ENCODE peak calls at places on chromosomes 1 and 21, in nine cellular contexts. V is tibial artery, T is GM23248, E is esophagus squamous epithelium, X is testis, O is heart left ventricle, Q is fibroblast of lung, A is stomach, Z is left ventricle myocardium inferior. Y is an unnamed sample.

GRCh38 chr1:181089777-181090505 is 1.4 kb downstream of the IER5 start:
- DNase-seq in V (peak; percentile 86), T (peak; percentile 75), E (no peak), X (peak; percentile 83), O (peak; percentile 80), Q (peak; percentile 63), A (peak; percentile 64), Z (peak; percentile 72), Y (peak; percentile 88)

GRCh38 chr1:18010945-18011344 is 96.7 kb upstream of the IGSF21 start:
- DNase-seq in V (no peak), T (peak; percentile 20), E (no peak), X (no peak), O (no peak), Q (no peak), A (no peak), Z (no peak), Y (peak; percentile 3)

GRCh38 chr1:18271336-18271735 is 163.7 kb downstream of the IGSF21 start:
- DNase-seq in V (no peak), T (no peak), E (no peak), X (no peak), O (no peak), Q (no peak), A (no peak), Z (no peak), Y (no peak)

GRCh38 chr1:6497215-6497866 is 5.9 kb upstream of the PLEKHG5 start:
- DNase-seq in V (no peak), T (peak; percentile 61), E (no peak), X (peak; percentile 58), O (peak; percentile 78), Q (peak; percentile 50), A (peak; percentile 54), Z (peak; percentile 68), Y (no peak)

GRCh38 chr21:33540711-33541104 is 1.2 kb downstream of the GART start:
- DNase-seq in V (no peak), T (no peak), E (no peak), X (no peak), O (no peak), Q (no peak), A (no peak), Z (no peak), Y (no peak)

GRCh38 chr21:31457675-31458074 is 113.6 kb upstream of the TIAM1 start:
- DNase-seq in V (no peak), T (no peak), E (no peak), X (peak; percentile 41), O (no peak), Q (no peak), A (no peak), Z (no peak), Y (no peak)

GRCh38 chr1:168520052-168520751 is 23.6 kb downstream of the XCL2 start:
- DNase-seq in V (no peak), T (no peak), E (no peak), X (no peak), O (no peak), Q (no peak), A (no peak), Z (no peak), Y (no peak)

GRCh38 chr1:236142358-236143103 is at the start of gene GPR137B:
- DNase-seq in V (no peak), T (peak; percentile 82), E (peak; percentile 11), X (peak; percentile 65), O (peak; percentile 68), Q (peak; percentile 59), A (peak; percentile 42), Z (peak; percentile 55), Y (peak; percentile 78)

GRCh38 chr1:152869808-152870419 is 8.2 kb upstream of the SMCP start:
- DNase-seq in V (peak; percentile 69), T (peak; percentile 87), E (no peak), X (peak; percentile 86), O (peak; percentile 50), Q (peak; percentile 45), A (peak; percentile 75), Z (no peak), Y (no peak)

GRCh38 chr1:172453607-172454006 is 9.7 kb upstream of the PIGC start:
- DNase-seq in V (no peak), T (no peak), E (no peak), X (no peak), O (no peak), Q (no peak), A (no peak), Z (no peak), Y (no peak)

GRCh38 chr1:20138346-20138745 is 777 bp upstream of the PLA2G2F start:
- DNase-seq in V (peak; percentile 28), T (no peak), E (no peak), X (no peak), O (no peak), Q (no peak), A (no peak), Z (no peak), Y (no peak)

GRCh38 chr1:151047925-151048644 is 534 bp downstream of the C1orf56 start:
- DNase-seq in V (peak; percentile 87), T (peak; percentile 86), E (no peak), X (peak; percentile 85), O (peak; percentile 80), Q (peak; percentile 72), A (peak; percentile 77), Z (peak; percentile 63), Y (peak; percentile 84)

GRCh38 chr1:54685335-54685905 is 30.2 kb upstream of the TTC4 start:
- DNase-seq in V (no peak), T (no peak), E (no peak), X (no peak), O (no peak), Q (no peak), A (no peak), Z (no peak), Y (no peak)

GRCh38 chr1:201422436-201423030 is 1.0 kb upstream of the TNNI1 start:
- DNase-seq in V (no peak), T (no peak), E (no peak), X (no peak), O (no peak), Q (no peak), A (no peak), Z (no peak), Y (no peak)

GRCh38 chr1:226312065-226312464 is 3.1 kb upstream of the LIN9 start:
- DNase-seq in V (no peak), T (no peak), E (no peak), X (no peak), O (no peak), Q (no peak), A (no peak), Z (no peak), Y (no peak)

GRCh38 chr1:232422098-232422497 is 207.8 kb downstream of the SIPA1L2 start:
- DNase-seq in V (no peak), T (peak; percentile 46), E (no peak), X (no peak), O (no peak), Q (peak; percentile 55), A (no peak), Z (no peak), Y (no peak)

GRCh38 chr1:6393400-6394187 is at the start of gene ACOT7:
- DNase-seq in V (peak; percentile 92), T (peak; percentile 97), E (peak; percentile 40), X (peak; percentile 94), O (peak; percentile 91), Q (peak; percentile 86), A (peak; percentile 90), Z (peak; percentile 91), Y (peak; percentile 95)

DNA sequence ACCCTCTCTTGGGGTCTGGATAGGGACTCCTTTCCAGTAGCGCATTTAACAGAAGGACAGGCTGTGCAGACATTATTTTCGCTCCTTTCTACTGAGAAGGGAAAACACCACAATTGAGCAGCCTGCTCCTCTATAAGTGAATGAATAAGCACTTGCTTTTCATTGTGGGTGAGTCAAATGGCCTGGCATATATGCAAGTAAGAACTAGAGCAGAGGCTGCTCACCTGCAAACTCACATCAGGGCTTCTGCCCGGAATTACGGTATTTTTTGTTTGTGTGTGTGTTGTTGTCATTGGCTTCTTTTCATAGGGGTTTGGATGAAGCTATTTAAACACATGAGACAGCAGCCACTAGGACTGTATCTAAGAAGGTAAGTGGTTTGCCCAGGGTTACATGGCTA is 200.1 kb upstream of the CAMK1G start:
- DNase-seq in V (no peak), T (no peak), E (no peak), X (no peak), O (no peak), Q (no peak), A (no peak), Z (no peak), Y (no peak)
- H3K27ac ChIP-seq in V (no peak overlapping the region), T (no peak overlapping the region), E (peak overlapping the region; percentile 68), X (no peak overlapping the region), O (no peak overlapping the region), Q (no peak overlapping the region), A (no peak overlapping the region), Z (no peak overlapping the region), Y (no peak overlapping the region)

GRCh38 chr1:159854101-159854692 is 8.3 kb downstream of the VSIG8 start:
- DNase-seq in V (peak; percentile 92), T (peak; percentile 78), E (no peak), X (peak; percentile 90), O (peak; percentile 89), Q (peak; percentile 57), A (peak; percentile 85), Z (peak; percentile 86), Y (peak; percentile 91)
- H3K27ac ChIP-seq in V (peak overlapping the region; percentile 96), T (peak overlapping the region; percentile 90), E (peak overlapping the region; percentile 98), X (peak overlapping the region; percentile 87), O (peak overlapping the region; percentile 93), Q (peak overlapping the region; percentile 79), A (peak overlapping the region; percentile 88), Z (peak overlapping the region; percentile 97), Y (peak overlapping the region; percentile 94)

DNA sequence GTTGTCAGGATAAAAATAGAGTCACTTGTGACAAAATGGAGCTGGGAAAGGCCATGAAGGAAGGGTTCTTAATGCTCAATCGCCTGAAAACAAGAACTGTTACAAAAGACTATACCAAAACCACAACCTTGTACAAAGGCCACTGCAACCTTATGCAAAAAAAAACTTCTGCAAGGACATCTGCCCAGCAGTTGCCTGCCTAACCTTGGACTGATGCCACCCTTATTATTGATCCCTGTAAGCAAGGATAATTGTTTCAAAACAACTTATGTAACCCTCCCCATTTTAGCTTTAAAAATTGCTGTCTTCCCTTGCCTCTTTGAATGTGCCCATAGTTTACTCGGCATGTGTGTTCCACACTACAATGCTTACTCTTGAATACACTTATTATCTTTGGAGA is 5.7 kb downstream of the ALG14 start:
- DNase-seq in V (no peak), T (no peak), E (no peak), X (no peak), O (no peak), Q (no peak), A (no peak), Z (no peak), Y (no peak)
- H3K27ac ChIP-seq in V (no peak overlapping the region), T (no peak overlapping the region), E (no peak overlapping the region), X (no peak overlapping the region), O (no peak overlapping the region), Q (no peak overlapping the region), A (no peak overlapping the region), Z (no peak overlapping the region), Y (no peak overlapping the region)

DNA sequence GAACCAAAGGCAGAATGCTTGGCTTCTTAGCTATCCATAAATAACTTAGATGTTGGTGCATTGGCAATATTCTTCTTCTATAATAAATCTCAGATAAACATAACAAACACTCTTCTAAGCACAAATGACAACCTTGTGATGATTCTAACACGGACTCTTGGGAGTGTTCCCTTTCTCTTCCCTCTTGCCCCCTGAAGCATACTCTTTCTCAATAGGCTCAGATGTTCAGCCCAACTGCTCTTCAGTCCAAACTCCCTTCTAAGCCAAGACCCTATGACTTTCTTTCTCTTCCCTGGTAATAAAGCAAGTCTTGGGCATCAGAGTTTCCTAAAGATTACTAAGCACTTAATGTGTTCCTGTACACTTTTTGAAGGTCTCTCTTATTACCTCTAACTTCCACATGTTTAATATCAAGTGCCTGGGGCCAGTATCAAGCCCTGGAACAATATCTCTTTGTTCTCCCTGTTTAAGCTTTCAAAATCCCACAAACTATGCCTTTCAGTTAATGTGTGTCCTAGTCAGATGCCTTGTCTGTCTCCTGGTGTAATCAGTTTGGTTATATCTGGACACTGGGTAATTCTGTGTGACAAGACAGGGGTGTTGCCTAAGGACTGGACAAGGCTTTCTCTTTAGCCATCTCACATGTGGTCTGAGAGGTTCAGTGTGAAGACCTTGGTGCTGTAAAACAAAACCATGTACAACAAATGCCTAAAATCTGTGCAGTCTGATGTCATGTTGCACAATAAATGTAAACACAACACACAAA is 92.9 kb upstream of the IVNS1ABP start:
- DNase-seq in V (no peak), T (no peak), E (no peak), X (no peak), O (no peak), Q (no peak), A (no peak), Z (no peak), Y (no peak)
- H3K27ac ChIP-seq in V (no peak overlapping the region), T (no peak overlapping the region), E (peak overlapping the region; percentile 25), X (no peak overlapping the region), O (no peak overlapping the region), Q (no peak overlapping the region), A (no peak overlapping the region), Z (no peak overlapping the region), Y (no peak overlapping the region)

Y was measured in upper lobe of right lung.